ENCODE peak calls at places on chromosomes 12 and 14, in seven cellular contexts. U is fibroblast of mammary gland, X is fibroblast of pulmonary artery, T is H7, M is body of pancreas, F is breast epithelium, P is lung. D is an unnamed sample.
A peak's percentile ranks its signal among the peaks of the same experiment; 100 is the strongest.

GRCh38 chr12:103586791-103587370 is at the start of gene STAB2:
- DNase-seq in U (no peak), X (no peak), T (no peak), M (no peak), F (no peak), P (no peak), D (no peak)

GRCh38 chr14:59359451-59360124 is 105.6 kb downstream of the GPR135 start:
- DNase-seq in U (no peak), X (no peak), T (no peak), M (no peak), F (no peak), P (no peak), D (no peak)

GRCh38 chr12:11798856-11799530 is 149.5 kb downstream of the ETV6 start:
- DNase-seq in U (peak; percentile 89), X (peak; percentile 97), T (no peak), M (no peak), F (no peak), P (no peak), D (no peak)

GRCh38 chr12:25194211-25194610 is 749 bp downstream of the DNAI7 start:
- DNase-seq in U (no peak), X (no peak), T (no peak), M (no peak), F (no peak), P (no peak), D (no peak)

GRCh38 chr12:84978921-84979320 is 57.2 kb downstream of the TSPAN19 start:
- DNase-seq in U (no peak), X (no peak), T (no peak), M (no peak), F (no peak), P (no peak), D (no peak)

GRCh38 chr12:95574799-95575452 is 23.6 kb upstream of the USP44 start:
- DNase-seq in U (peak; percentile 51), X (peak; percentile 56), T (peak; percentile 47), M (no peak), F (no peak), P (no peak), D (no peak)

GRCh38 chr12:6141048-6141447 is 16.6 kb upstream of the VWF start:
- DNase-seq in U (peak; percentile 15), X (peak; percentile 93), T (no peak), M (no peak), F (no peak), P (peak; percentile 54), D (peak; percentile 52)

GRCh38 chr12:132416827-132417226 is 73.1 kb upstream of the FBRSL1 start:
- DNase-seq in U (no peak), X (no peak), T (no peak), M (no peak), F (no peak), P (no peak), D (no peak)

GRCh38 chr12:64571346-64571745 is 38.9 kb upstream of the RASSF3 start:
- DNase-seq in U (no peak), X (no peak), T (no peak), M (no peak), F (no peak), P (no peak), D (no peak)

GRCh38 chr14:52833891-52834290 is 42.5 kb upstream of the GNPNAT1 start:
- DNase-seq in U (no peak), X (no peak), T (no peak), M (no peak), F (no peak), P (no peak), D (no peak)

GRCh38 chr14:100402631-100403030 is 79.5 kb downstream of the SLC25A47 start:
- DNase-seq in U (no peak), X (no peak), T (no peak), M (no peak), F (no peak), P (no peak), D (no peak)

GRCh38 chr12:67515679-67516363 is 132.7 kb upstream of the DYRK2 start:
- DNase-seq in U (no peak), X (no peak), T (no peak), M (peak; percentile 18), F (no peak), P (no peak), D (no peak)

GRCh38 chr12:31033681-31034080 is 40.0 kb upstream of the DDX11 start:
- DNase-seq in U (peak; percentile 12), X (no peak), T (no peak), M (no peak), F (no peak), P (no peak), D (no peak)

GRCh38 chr14:103624860-103625259 is 4.2 kb upstream of the KLC1 start:
- DNase-seq in U (peak; percentile 73), X (peak; percentile 51), T (peak; percentile 57), M (no peak), F (peak; percentile 49), P (peak; percentile 71), D (peak; percentile 81)

GRCh38 chr14:32469388-32470160 is 140.5 kb downstream of the AKAP6 start:
- DNase-seq in U (peak; percentile 67), X (peak; percentile 78), T (no peak), M (no peak), F (no peak), P (no peak), D (no peak)

GRCh38 chr12:89901319-89901718 is 192.7 kb upstream of the ATP2B1 start:
- DNase-seq in U (no peak), X (no peak), T (no peak), M (no peak), F (no peak), P (no peak), D (no peak)

GRCh38 chr12:29155079-29155478 is 6.0 kb downstream of the FAR2 start:
- DNase-seq in U (no peak), X (no peak), T (no peak), M (no peak), F (no peak), P (no peak), D (no peak)

GRCh38 chr12:118500302-118500701 is 123.9 kb downstream of the SUDS3 start:
- DNase-seq in U (no peak), X (no peak), T (no peak), M (no peak), F (no peak), P (no peak), D (no peak)

GRCh38 chr12:118498171-118498570 is 121.8 kb downstream of the SUDS3 start:
- DNase-seq in U (no peak), X (no peak), T (no peak), M (peak; percentile 12), F (no peak), P (no peak), D (no peak)

GRCh38 chr12:118494776-118495175 is 118.4 kb downstream of the SUDS3 start:
- DNase-seq in U (no peak), X (no peak), T (no peak), M (no peak), F (no peak), P (no peak), D (no peak)

GRCh38 chr12:118493962-118494361 is 117.6 kb downstream of the SUDS3 start:
- DNase-seq in U (no peak), X (no peak), T (no peak), M (no peak), F (no peak), P (no peak), D (no peak)

GRCh38 chr12:118495296-118495695 is 118.9 kb downstream of the SUDS3 start:
- DNase-seq in U (no peak), X (no peak), T (no peak), M (no peak), F (no peak), P (no peak), D (no peak)
- H3K4me3 ChIP-seq in U (no peak overlapping the region), X (no peak overlapping the region), T (no peak overlapping the region), M (no peak overlapping the region), F (no peak overlapping the region), P (no peak overlapping the region), D (no peak overlapping the region)

GRCh38 chr14:91403069-91403600 is 14.5 kb downstream of the CCDC88C start:
- DNase-seq in U (no peak), X (no peak), T (peak; percentile 41), M (peak; percentile 28), F (no peak), P (no peak), D (no peak)

GRCh38 chr14:91399868-91400640 is 17.6 kb downstream of the CCDC88C start:
- DNase-seq in U (no peak), X (no peak), T (peak; percentile 80), M (no peak), F (no peak), P (no peak), D (no peak)

GRCh38 chr14:91400696-91401095 is 16.9 kb downstream of the CCDC88C start:
- DNase-seq in U (peak; percentile 23), X (peak; percentile 35), T (no peak), M (no peak), F (no peak), P (no peak), D (no peak)

GRCh38 chr14:91401751-91402150 is 15.9 kb downstream of the CCDC88C start:
- DNase-seq in U (no peak), X (no peak), T (peak; percentile 2), M (no peak), F (no peak), P (no peak), D (no peak)

DNA sequence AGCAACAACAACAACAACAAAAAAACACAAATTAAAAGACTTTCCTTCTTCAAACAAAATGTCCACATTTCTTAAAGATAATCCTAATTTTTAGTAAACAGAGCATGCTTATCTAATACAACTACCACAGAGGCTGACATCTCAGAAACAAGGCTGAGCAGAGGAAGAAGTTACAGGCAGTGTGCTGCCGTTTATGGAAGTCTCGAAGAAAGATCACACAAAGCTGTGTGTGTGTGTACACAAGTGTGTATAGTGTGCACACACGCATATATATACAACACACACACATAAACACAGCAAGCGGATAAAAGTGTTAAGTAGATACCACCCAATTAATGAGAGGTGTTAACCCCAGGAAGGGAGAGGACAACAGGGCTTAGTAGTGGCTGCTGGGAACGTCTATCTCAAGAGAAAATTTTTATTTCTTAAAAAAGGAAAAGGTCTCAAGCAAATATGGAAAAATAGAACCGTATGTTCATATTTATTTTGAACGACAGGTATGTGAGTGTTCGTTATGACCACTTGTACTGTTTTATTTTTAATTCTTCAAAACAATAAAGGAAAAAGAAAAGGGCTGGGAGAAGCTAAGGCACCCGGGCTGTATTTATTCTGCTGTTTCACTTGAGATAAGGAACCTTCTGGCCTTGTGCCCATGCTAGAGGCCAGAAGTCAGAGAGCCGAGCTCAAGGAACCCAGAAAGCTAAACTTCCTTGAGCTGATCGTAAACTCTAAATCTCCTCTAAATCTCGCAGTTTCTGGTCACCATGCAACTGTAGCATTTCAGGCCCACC is 15.1 kb downstream of the CCDC88C start:
- DNase-seq in U (no peak), X (peak; percentile 46), T (no peak), M (peak; percentile 74), F (no peak), P (peak; percentile 70), D (no peak)
- H3K4me3 ChIP-seq in U (no peak overlapping the region), X (no peak overlapping the region), T (no peak overlapping the region), M (no peak overlapping the region), F (no peak overlapping the region), P (no peak overlapping the region), D (no peak overlapping the region)

GRCh38 chr12:1474059-1474537 is 120.3 kb downstream of the FBXL14 start:
- DNase-seq in U (peak; percentile 100), X (peak; percentile 90), T (no peak), M (no peak), F (no peak), P (no peak), D (peak; percentile 37)
- H3K4me3 ChIP-seq in U (peak overlapping the region; percentile 22), X (peak overlapping the region; percentile 27), T (no peak overlapping the region), M (no peak overlapping the region), F (peak overlapping the region; percentile 40), P (no peak overlapping the region), D (no peak overlapping the region)

DNA sequence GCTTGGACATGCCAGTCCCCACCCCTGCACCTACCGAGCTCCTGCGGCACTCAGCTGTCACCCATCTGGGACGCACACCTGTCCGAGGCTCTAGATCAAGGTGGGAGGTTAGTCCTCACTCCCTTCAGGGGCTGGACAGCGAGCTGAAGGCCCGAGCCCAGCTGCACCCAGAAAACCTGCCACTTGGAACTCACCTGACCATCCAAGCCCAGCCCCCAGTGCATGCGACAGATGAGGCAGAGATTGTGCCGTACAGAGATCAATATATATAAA is 3.0 kb downstream of the ANKRD9 start:
- DNase-seq in U (no peak), X (no peak), T (peak; percentile 43), M (no peak), F (no peak), P (no peak), D (no peak)
- H3K4me3 ChIP-seq in U (no peak overlapping the region), X (no peak overlapping the region), T (no peak overlapping the region), M (no peak overlapping the region), F (no peak overlapping the region), P (no peak overlapping the region), D (no peak overlapping the region)

D was measured in adrenal gland.